ENCODE peak calls at places on chromosomes 3 and 15, in ten cellular contexts. One of them, this sample, is unnamed.

GRCh38 chr3:9352917-9353823 is 9.7 kb upstream of the THUMPD3 start:
- DNase-seq in naive thymus-derived CD4-positive, alpha-beta T cell: peak
- DNase-seq in NCI-H774: peak
- DNase-seq in RPMI7951: peak
- DNase-seq in GM03348: peak
- DNase-seq in HEK293T: peak
- DNase-seq in cardiac muscle cell: peak
- DNase-seq in head of caudate nucleus: peak
- DNase-seq in HCEC 1CT: peak
- DNase-seq in H9: peak
- DNase-seq in this sample: peak

GRCh38 chr15:99210334-99210733 is 39.0 kb downstream of the TTC23 start:
- DNase-seq in H9: no peak
- DNase-seq in naive thymus-derived CD4-positive, alpha-beta T cell: no peak
- DNase-seq in GM03348: no peak
- DNase-seq in cardiac muscle cell: no peak
- DNase-seq in RPMI7951: no peak
- DNase-seq in head of caudate nucleus: no peak
- DNase-seq in HCEC 1CT: no peak
- DNase-seq in NCI-H774: no peak
- DNase-seq in HEK293T: no peak
- DNase-seq in this sample: no peak

GRCh38 chr3:42032693-42033349 is 58.3 kb upstream of the TRAK1 start:
- DNase-seq in H9: no peak
- DNase-seq in cardiac muscle cell: peak
- DNase-seq in naive thymus-derived CD4-positive, alpha-beta T cell: no peak
- DNase-seq in GM03348: peak
- DNase-seq in HCEC 1CT: peak
- DNase-seq in NCI-H774: peak
- DNase-seq in HEK293T: no peak
- DNase-seq in head of caudate nucleus: peak
- DNase-seq in RPMI7951: peak
- DNase-seq in this sample: peak

GRCh38 chr15:23424111-23424904 is 22.7 kb downstream of the GOLGA6L2 start:
- DNase-seq in NCI-H774: no peak
- DNase-seq in GM03348: no peak
- DNase-seq in cardiac muscle cell: no peak
- DNase-seq in RPMI7951: no peak
- DNase-seq in H9: no peak
- DNase-seq in HCEC 1CT: no peak
- DNase-seq in naive thymus-derived CD4-positive, alpha-beta T cell: no peak
- DNase-seq in head of caudate nucleus: no peak
- DNase-seq in HEK293T: no peak
- DNase-seq in this sample: no peak

GRCh38 chr3:147654827-147655226 is 245.7 kb downstream of the ZIC1 start:
- DNase-seq in cardiac muscle cell: peak
- DNase-seq in head of caudate nucleus: no peak
- DNase-seq in HEK293T: no peak
- DNase-seq in naive thymus-derived CD4-positive, alpha-beta T cell: no peak
- DNase-seq in RPMI7951: no peak
- DNase-seq in GM03348: peak
- DNase-seq in NCI-H774: no peak
- DNase-seq in HCEC 1CT: no peak
- DNase-seq in H9: no peak
- DNase-seq in this sample: peak

GRCh38 chr3:45832691-45833090 is 9.2 kb downstream of the LZTFL1 start:
- DNase-seq in cardiac muscle cell: peak
- DNase-seq in H9: no peak
- DNase-seq in NCI-H774: peak
- DNase-seq in GM03348: no peak
- DNase-seq in head of caudate nucleus: no peak
- DNase-seq in naive thymus-derived CD4-positive, alpha-beta T cell: no peak
- DNase-seq in RPMI7951: no peak
- DNase-seq in HCEC 1CT: no peak
- DNase-seq in HEK293T: no peak
- DNase-seq in this sample: peak

GRCh38 chr15:100667405-100668320 is 65.3 kb downstream of the ASB7 start:
- DNase-seq in HCEC 1CT: no peak
- DNase-seq in cardiac muscle cell: peak
- DNase-seq in head of caudate nucleus: no peak
- DNase-seq in NCI-H774: no peak
- DNase-seq in RPMI7951: peak
- DNase-seq in GM03348: peak
- DNase-seq in H9: no peak
- DNase-seq in naive thymus-derived CD4-positive, alpha-beta T cell: no peak
- DNase-seq in HEK293T: no peak
- DNase-seq in this sample: no peak

GRCh38 chr15:69576035-69576526 is 123.5 kb downstream of the RPLP1 start:
- DNase-seq in GM03348: peak
- DNase-seq in RPMI7951: peak
- DNase-seq in HCEC 1CT: no peak
- DNase-seq in cardiac muscle cell: peak
- DNase-seq in head of caudate nucleus: peak
- DNase-seq in HEK293T: no peak
- DNase-seq in naive thymus-derived CD4-positive, alpha-beta T cell: peak
- DNase-seq in NCI-H774: peak
- DNase-seq in H9: peak
- DNase-seq in this sample: peak

GRCh38 chr3:149339931-149340309 is 6.5 kb upstream of the TM4SF18 start:
- DNase-seq in naive thymus-derived CD4-positive, alpha-beta T cell: no peak
- DNase-seq in head of caudate nucleus: no peak
- DNase-seq in HEK293T: peak
- DNase-seq in RPMI7951: peak
- DNase-seq in NCI-H774: peak
- DNase-seq in H9: peak
- DNase-seq in cardiac muscle cell: peak
- DNase-seq in HCEC 1CT: peak
- DNase-seq in GM03348: peak
- DNase-seq in this sample: peak

GRCh38 chr3:190521998-190522397 is 8.1 kb downstream of the IL1RAP start:
- DNase-seq in HCEC 1CT: no peak
- DNase-seq in head of caudate nucleus: no peak
- DNase-seq in NCI-H774: no peak
- DNase-seq in H9: no peak
- DNase-seq in GM03348: no peak
- DNase-seq in naive thymus-derived CD4-positive, alpha-beta T cell: no peak
- DNase-seq in HEK293T: no peak
- DNase-seq in RPMI7951: no peak
- DNase-seq in cardiac muscle cell: no peak
- DNase-seq in this sample: no peak

GRCh38 chr3:147775816-147776530 is 366.8 kb downstream of the ZIC1 start:
- DNase-seq in HEK293T: no peak
- DNase-seq in NCI-H774: no peak
- DNase-seq in HCEC 1CT: peak
- DNase-seq in cardiac muscle cell: peak
- DNase-seq in RPMI7951: no peak
- DNase-seq in GM03348: peak
- DNase-seq in naive thymus-derived CD4-positive, alpha-beta T cell: no peak
- DNase-seq in head of caudate nucleus: no peak
- DNase-seq in H9: no peak
- DNase-seq in this sample: no peak

GRCh38 chr3:71955549-71956373 is 170.8 kb upstream of the PROK2 start:
- DNase-seq in cardiac muscle cell: peak
- DNase-seq in NCI-H774: peak
- DNase-seq in HEK293T: peak
- DNase-seq in head of caudate nucleus: peak
- DNase-seq in H9: peak
- DNase-seq in naive thymus-derived CD4-positive, alpha-beta T cell: peak
- DNase-seq in HCEC 1CT: peak
- DNase-seq in RPMI7951: peak
- DNase-seq in GM03348: peak
- DNase-seq in this sample: peak

GRCh38 chr3:9036327-9037112 is 73.2 kb upstream of the RAD18 start:
- DNase-seq in naive thymus-derived CD4-positive, alpha-beta T cell: no peak
- DNase-seq in cardiac muscle cell: peak
- DNase-seq in NCI-H774: no peak
- DNase-seq in head of caudate nucleus: peak
- DNase-seq in RPMI7951: peak
- DNase-seq in HEK293T: no peak
- DNase-seq in HCEC 1CT: peak
- DNase-seq in H9: no peak
- DNase-seq in GM03348: peak
- DNase-seq in this sample: no peak

GRCh38 chr3:193650585-193650984 is 57.6 kb downstream of the OPA1 start:
- DNase-seq in naive thymus-derived CD4-positive, alpha-beta T cell: no peak
- DNase-seq in HEK293T: no peak
- DNase-seq in HCEC 1CT: no peak
- DNase-seq in cardiac muscle cell: no peak
- DNase-seq in H9: no peak
- DNase-seq in head of caudate nucleus: no peak
- DNase-seq in RPMI7951: no peak
- DNase-seq in NCI-H774: no peak
- DNase-seq in GM03348: no peak
- DNase-seq in this sample: no peak

GRCh38 chr15:88028024-88028423 is 228.5 kb downstream of the NTRK3 start:
- DNase-seq in RPMI7951: no peak
- DNase-seq in NCI-H774: no peak
- DNase-seq in HEK293T: no peak
- DNase-seq in naive thymus-derived CD4-positive, alpha-beta T cell: no peak
- DNase-seq in GM03348: no peak
- DNase-seq in HCEC 1CT: no peak
- DNase-seq in H9: peak
- DNase-seq in head of caudate nucleus: peak
- DNase-seq in cardiac muscle cell: no peak
- DNase-seq in this sample: no peak

GRCh38 chr3:156744631-156745030 is 70.2 kb downstream of the TIPARP start:
- DNase-seq in head of caudate nucleus: no peak
- DNase-seq in RPMI7951: no peak
- DNase-seq in GM03348: no peak
- DNase-seq in naive thymus-derived CD4-positive, alpha-beta T cell: no peak
- DNase-seq in H9: no peak
- DNase-seq in HEK293T: no peak
- DNase-seq in cardiac muscle cell: no peak
- DNase-seq in HCEC 1CT: no peak
- DNase-seq in NCI-H774: no peak
- DNase-seq in this sample: no peak